ENCODE peak calls at places on chromosomes 3 and 15, in four cellular contexts. I is spleen, V is IMR-90, J is mesothelial cell of epicardium. D is an unnamed sample.

GRCh38 chr3:43615133-43615532 is 6.7 kb downstream of the ANO10 start:
- DNase-seq in V (no peak), I (no peak), J (no peak), D (no peak)

GRCh38 chr3:105327662-105328337 is 38.9 kb upstream of the ALCAM start:
- DNase-seq in V (peak), J (no peak), I (no peak), D (peak)

GRCh38 chr3:186251948-186252619 is 110.0 kb downstream of the DGKG start:
- DNase-seq in J (no peak), V (no peak), I (no peak), D (no peak)

GRCh38 chr15:42264790-42265189 is 8.2 kb upstream of the GANC start:
- DNase-seq in J (no peak), I (no peak), V (no peak), D (no peak)

GRCh38 chr15:68711406-68711805 is 109.3 kb downstream of the ANP32A start:
- DNase-seq in I (no peak), J (no peak), V (no peak), D (no peak)

GRCh38 chr15:42157981-42158765 is 1.7 kb upstream of the PLA2G4F start:
- DNase-seq in I (no peak), V (peak), J (no peak), D (peak)

GRCh38 chr3:36606871-36607765 is 157.2 kb downstream of the DCLK3 start:
- DNase-seq in I (no peak), V (no peak), J (no peak), D (no peak)

GRCh38 chr15:99732711-99733267 is 448 bp downstream of the LYSMD4 start:
- DNase-seq in I (peak), J (no peak), V (no peak), D (no peak)

GRCh38 chr3:33146791-33147445 is 33.1 kb downstream of the CRTAP start:
- DNase-seq in I (no peak), J (no peak), V (peak), D (no peak)

GRCh38 chr3:125141596-125142417 is 70.7 kb downstream of the SLC12A8 start:
- DNase-seq in J (no peak), V (no peak), I (peak), D (no peak)

GRCh38 chr3:87595798-87596197 is 319.4 kb upstream of the POU1F1 start:
- DNase-seq in V (no peak), J (no peak), I (no peak), D (no peak)

GRCh38 chr15:63079938-63080626 is 37.5 kb downstream of the TPM1 start:
- DNase-seq in I (no peak), V (peak), J (no peak), D (peak)

GRCh38 chr3:73608805-73609641 is 15.7 kb downstream of the PDZRN3 start:
- DNase-seq in V (no peak), J (no peak), I (no peak), D (no peak)

GRCh38 chr3:46663611-46664135 is 29.8 kb downstream of the ALS2CL start:
- DNase-seq in V (peak), J (no peak), I (peak), D (no peak)

GRCh38 chr15:63994073-63994600 is 52.1 kb downstream of the DAPK2 start:
- DNase-seq in J (no peak), I (no peak), V (no peak), D (no peak)

DNA sequence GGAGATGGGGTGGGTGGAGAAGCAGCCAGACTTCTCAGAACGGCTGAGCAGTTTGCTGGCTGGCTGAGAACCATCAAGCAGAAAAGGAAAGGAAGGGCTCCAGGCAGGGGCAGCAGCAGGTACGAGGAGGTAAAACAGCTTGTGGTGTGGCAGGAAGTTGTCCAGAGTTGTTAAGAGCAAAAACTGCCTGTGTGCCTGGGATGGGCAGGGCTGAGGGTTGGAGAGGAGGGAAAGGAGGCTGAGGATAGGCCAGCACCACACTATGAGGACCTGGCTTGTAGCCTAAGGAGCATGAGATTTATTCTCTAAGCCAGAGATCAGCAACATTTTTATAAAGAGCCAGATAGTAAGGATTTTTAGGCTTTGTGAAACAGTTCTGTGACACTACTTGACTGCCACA is 8.0 kb downstream of the IGSF10 start:
- DNase-seq in V (no peak), I (no peak), J (no peak), D (no peak)
- TF ChIP-seq CTCF in V (no peak), I (no peak), J (no peak), D (no peak)

DNA sequence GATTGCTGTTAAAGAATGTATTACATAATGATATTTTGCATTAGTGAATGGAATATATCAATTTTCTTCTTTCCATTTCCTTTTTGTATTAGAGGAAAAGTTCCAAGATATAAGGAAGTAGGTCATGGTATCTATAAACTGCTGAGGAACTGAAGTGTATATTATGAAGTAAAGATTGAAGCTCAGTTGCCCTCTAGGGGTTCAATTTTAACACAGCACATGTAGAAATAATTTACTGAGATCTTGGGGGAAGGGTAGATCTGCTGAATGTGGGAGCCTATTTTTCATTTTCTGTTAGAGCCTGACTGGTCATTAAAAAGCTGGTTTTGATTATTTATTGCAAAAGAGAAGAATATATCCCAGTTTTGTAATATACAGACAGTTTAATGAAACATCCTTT is 45.2 kb downstream of the CMC1 start:
- DNase-seq in I (no peak), V (peak), J (no peak), D (peak)
- TF ChIP-seq CTCF in I (peak), V (peak), J (peak), D (peak)

DNA sequence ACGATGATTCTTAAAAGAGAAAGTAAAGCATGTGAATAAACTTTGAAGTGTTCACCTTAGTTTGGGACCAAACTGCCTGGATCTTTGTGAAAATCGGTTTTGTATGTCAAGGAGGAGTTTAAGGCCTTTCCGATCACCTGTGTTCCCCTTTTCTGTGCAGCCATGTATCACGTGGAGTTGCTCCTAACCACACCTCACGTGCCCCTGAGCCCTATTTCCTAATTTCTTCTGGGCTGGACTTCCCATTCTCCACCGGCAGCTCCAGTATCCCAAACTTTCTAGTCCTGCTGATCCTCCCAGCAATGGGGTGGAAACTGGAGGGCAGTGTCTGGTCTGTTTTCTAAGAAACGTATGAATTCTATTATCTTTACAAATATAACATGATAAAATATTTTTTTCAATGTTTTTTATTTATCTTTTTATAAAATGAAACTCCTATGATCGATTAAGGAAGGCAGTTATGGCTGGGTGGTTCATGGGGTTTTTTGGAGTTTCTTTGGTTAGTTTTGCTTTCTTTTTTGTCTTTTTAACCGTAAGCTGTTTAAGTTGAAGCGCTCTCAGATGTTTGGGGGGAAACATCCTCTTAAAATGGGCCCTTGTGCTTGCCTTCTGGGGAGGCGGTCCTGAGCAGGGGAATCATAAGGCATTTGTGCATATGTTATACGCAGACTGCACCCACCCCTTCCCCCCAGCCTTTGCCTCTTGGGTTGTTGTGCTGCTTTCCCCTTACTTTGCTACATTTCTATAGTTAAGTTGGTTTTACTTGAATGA is 43.6 kb upstream of the WWTR1 start:
- DNase-seq in I (no peak), J (no peak), V (no peak), D (no peak)
- TF ChIP-seq CTCF in I (no peak), J (no peak), V (no peak), D (no peak)

GRCh38 chr15:57762302-57762701 is 55.8 kb downstream of the POLR2M start:
- DNase-seq in I (no peak), J (no peak), V (no peak), D (no peak)
- TF ChIP-seq CTCF in I (no peak), J (peak), V (no peak), D (peak)

GRCh38 chr15:88939486-88939806 is 26.3 kb upstream of the MFGE8 start:
- DNase-seq in J (no peak), V (no peak), I (no peak), D (no peak)

GRCh38 chr15:88938802-88939485 is 25.8 kb upstream of the MFGE8 start:
- DNase-seq in J (no peak), I (no peak), V (no peak), D (no peak)

DNA sequence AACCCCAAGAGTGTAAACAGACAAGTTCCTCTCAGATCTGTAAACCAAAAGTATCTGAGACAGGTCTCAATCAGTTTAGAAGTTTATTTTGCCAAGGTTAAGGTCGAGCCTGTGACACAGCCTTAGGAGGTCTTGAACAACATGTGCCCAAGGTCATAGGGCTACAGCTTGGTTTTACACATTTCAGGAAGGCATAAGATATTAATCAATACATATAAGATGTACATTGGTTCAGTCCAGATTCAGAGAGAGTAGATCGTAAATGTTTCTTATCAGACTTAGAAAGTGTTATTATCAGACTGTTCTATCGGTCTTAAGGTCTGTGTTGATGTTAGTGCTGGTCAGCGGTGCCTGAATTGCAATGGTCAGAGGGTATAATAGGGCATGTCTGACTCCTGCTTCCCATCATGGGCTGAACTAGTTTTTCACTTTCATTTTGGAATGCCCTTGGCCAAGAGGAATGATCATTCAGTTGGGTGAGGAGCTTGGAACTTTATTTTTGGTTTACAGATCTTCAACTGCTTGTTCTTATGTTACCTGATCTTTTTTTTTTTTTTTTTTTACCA is 27.0 kb upstream of the MFGE8 start:
- DNase-seq in J (no peak), I (no peak), V (no peak), D (no peak)
- TF ChIP-seq CTCF in J (no peak), I (no peak), V (no peak), D (no peak)

GRCh38 chr3:133937061-133937686 is 41.5 kb upstream of the RAB6B start:
- DNase-seq in J (no peak), I (peak), V (no peak), D (no peak)

GRCh38 chr3:133939496-133939835 is 43.8 kb upstream of the RAB6B start:
- DNase-seq in J (no peak), I (peak), V (no peak), D (no peak)

GRCh38 chr3:133940536-133940935 is 44.9 kb upstream of the RAB6B start:
- DNase-seq in V (no peak), J (no peak), I (peak), D (no peak)

GRCh38 chr3:133937756-133938601 is 42.3 kb upstream of the RAB6B start:
- DNase-seq in J (no peak), I (peak), V (peak), D (no peak)

GRCh38 chr3:133938770-133939495 is 43.3 kb upstream of the RAB6B start:
- DNase-seq in I (peak), J (no peak), V (peak), D (peak)
- TF ChIP-seq CTCF in I (no peak), J (no peak), V (no peak), D (peak)

GRCh38 chr3:10515884-10516495 is 10.6 kb upstream of the ATP2B2 start:
- DNase-seq in J (no peak), V (no peak), I (peak), D (no peak)
- TF ChIP-seq CTCF in J (no peak), V (no peak), I (no peak), D (no peak)

GRCh38 chr15:74295800-74296199 is 59.7 kb downstream of the CCDC33 start:
- DNase-seq in V (no peak), I (no peak), J (no peak), D (no peak)
- TF ChIP-seq CTCF in V (no peak), I (no peak), J (no peak), D (no peak)

GRCh38 chr15:91099616-91100560 is at the start of gene SV2B:
- DNase-seq in J (peak), V (peak), I (peak), D (no peak)
- TF ChIP-seq CTCF in J (no peak), V (peak), I (no peak), D (no peak)

DNA sequence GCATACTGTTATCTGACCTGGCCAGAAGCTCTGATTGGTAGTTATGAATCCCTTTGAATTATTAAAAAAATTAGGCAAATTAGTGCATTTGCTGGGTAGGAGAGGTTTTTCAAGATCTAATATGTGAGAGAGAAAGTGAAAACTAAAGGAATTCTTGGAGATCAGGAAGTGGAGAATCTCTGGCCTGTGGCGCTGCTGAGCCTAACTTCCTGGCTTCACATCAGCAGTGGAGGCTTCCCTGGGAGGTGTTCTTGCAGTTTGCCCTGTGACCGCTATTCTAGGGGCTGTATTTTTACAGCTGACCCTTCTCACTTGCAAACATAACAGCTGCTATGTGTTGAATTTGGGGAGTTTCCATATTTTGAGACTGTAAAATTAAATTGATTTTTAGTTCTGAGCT is 166.4 kb downstream of the ATG7 start:
- DNase-seq in V (peak), J (no peak), I (no peak), D (no peak)
- TF ChIP-seq CTCF in V (no peak), J (no peak), I (no peak), D (no peak)

D was measured in foreskin keratinocyte.